ENCODE peak calls at places on chromosome 7, in seven cellular contexts. P is left ventricle myocardium inferior, Z is GM20000, N is GM23338, D is GM10248, O is suprapubic skin, J is fibroblast of lung. Q is an unnamed sample.

GRCh38 chr7:84194484-84195260 is at the start of gene SEMA3A:
- DNase-seq in P (no peak), Z (peak), N (peak), D (no peak), O (no peak), J (peak), Q (no peak)

GRCh38 chr7:16986775-16987174 is 105.0 kb upstream of the AGR3 start:
- DNase-seq in P (no peak), Z (no peak), N (no peak), D (no peak), O (no peak), J (no peak), Q (no peak)

GRCh38 chr7:145848691-145849090 is 267.9 kb upstream of the CNTNAP2 start:
- DNase-seq in P (no peak), Z (no peak), N (peak), D (no peak), O (no peak), J (peak), Q (no peak)

GRCh38 chr7:95376632-95377380 is 19.4 kb downstream of the PON3 start:
- DNase-seq in P (no peak), Z (no peak), N (no peak), D (no peak), O (no peak), J (no peak), Q (no peak)

GRCh38 chr7:33137098-33137497 is 7.7 kb downstream of the BBS9 start:
- DNase-seq in P (no peak), Z (no peak), N (peak), D (no peak), O (no peak), J (no peak), Q (no peak)

GRCh38 chr7:46744957-46745699 is 824.1 kb upstream of the IGFBP3 start:
- DNase-seq in P (no peak), Z (no peak), N (no peak), D (no peak), O (no peak), J (no peak), Q (no peak)

GRCh38 chr7:14839307-14839706 is 63.2 kb downstream of the DGKB start:
- DNase-seq in P (no peak), Z (no peak), N (no peak), D (no peak), O (no peak), J (no peak), Q (no peak)

GRCh38 chr7:18893156-18893555 is 224.3 kb downstream of the TWIST1 start:
- DNase-seq in P (no peak), Z (no peak), N (no peak), D (no peak), O (no peak), J (no peak), Q (no peak)

GRCh38 chr7:7704867-7705266 is 13.5 kb downstream of the RPA3 start:
- DNase-seq in P (no peak), Z (no peak), N (peak), D (no peak), O (no peak), J (no peak), Q (no peak)

GRCh38 chr7:2978403-2978802 is 65.3 kb downstream of the CARD11 start:
- DNase-seq in P (peak), Z (peak), N (peak), D (peak), O (no peak), J (no peak), Q (no peak)

GRCh38 chr7:33893377-33893776 is 12.0 kb upstream of the BMPER start:
- DNase-seq in P (no peak), Z (no peak), N (no peak), D (no peak), O (no peak), J (no peak), Q (no peak)

GRCh38 chr7:26440993-26441636 is 149.5 kb downstream of the SNX10 start:
- DNase-seq in P (no peak), Z (no peak), N (peak), D (no peak), O (no peak), J (no peak), Q (no peak)

GRCh38 chr7:122407195-122407594 is 102.6 kb upstream of the FEZF1 start:
- DNase-seq in P (no peak), Z (no peak), N (no peak), D (no peak), O (no peak), J (no peak), Q (no peak)

GRCh38 chr7:50793115-50793946 is 10.6 kb upstream of the GRB10 start:
- DNase-seq in P (peak), Z (peak), N (peak), D (no peak), O (peak), J (peak), Q (peak)

GRCh38 chr7:138889566-138889965 is 91.6 kb upstream of the ATP6V0A4 start:
- DNase-seq in P (no peak), Z (no peak), N (no peak), D (no peak), O (no peak), J (peak), Q (no peak)

GRCh38 chr7:33751395-33751794 is 153.9 kb upstream of the BMPER start:
- DNase-seq in P (no peak), Z (no peak), N (no peak), D (no peak), O (no peak), J (no peak), Q (no peak)

GRCh38 chr7:106070567-106071254 is 41.4 kb downstream of the SYPL1 start:
- DNase-seq in P (no peak), Z (no peak), N (no peak), D (no peak), O (no peak), J (no peak), Q (no peak)

GRCh38 chr7:51288896-51289607 is 27.6 kb downstream of the COBL start:
- DNase-seq in P (no peak), Z (no peak), N (peak), D (no peak), O (no peak), J (no peak), Q (peak)

GRCh38 chr7:108293190-108293612 is 163.0 kb downstream of the NRCAM start:
- DNase-seq in P (no peak), Z (no peak), N (no peak), D (no peak), O (no peak), J (no peak), Q (no peak)

GRCh38 chr7:96277921-96278320 is 44.0 kb downstream of the SLC25A13 start:
- DNase-seq in P (no peak), Z (no peak), N (no peak), D (no peak), O (no peak), J (no peak), Q (no peak)

GRCh38 chr7:41987-42386 is 150.4 kb upstream of the FAM20C start:
- DNase-seq in P (no peak), Z (no peak), N (no peak), D (no peak), O (peak), J (peak), Q (peak)

GRCh38 chr7:103148131-103148993 is 537 bp downstream of the NAPEPLD start:
- DNase-seq in P (no peak), Z (no peak), N (no peak), D (no peak), O (no peak), J (peak), Q (no peak)

GRCh38 chr7:117401293-117402002 is 25.8 kb downstream of the ASZ1 start:
- DNase-seq in P (no peak), Z (no peak), N (peak), D (no peak), O (no peak), J (peak), Q (no peak)

GRCh38 chr7:128453836-128454804 is 1.6 kb upstream of the HILPDA start:
- DNase-seq in P (peak), Z (no peak), N (peak), D (no peak), O (peak), J (peak), Q (no peak)

GRCh38 chr7:76403780-76404494 is 5.6 kb downstream of the SSC4D start:
- DNase-seq in P (no peak), Z (no peak), N (no peak), D (no peak), O (no peak), J (no peak), Q (no peak)

GRCh38 chr7:28800150-28800549 is 158.0 kb downstream of the TRIL start:
- DNase-seq in P (peak), Z (no peak), N (no peak), D (no peak), O (no peak), J (no peak), Q (no peak)

GRCh38 chr7:87151701-87152111 is 547 bp upstream of the DMTF1 start:
- DNase-seq in P (no peak), Z (no peak), N (no peak), D (no peak), O (no peak), J (no peak), Q (no peak)

DNA sequence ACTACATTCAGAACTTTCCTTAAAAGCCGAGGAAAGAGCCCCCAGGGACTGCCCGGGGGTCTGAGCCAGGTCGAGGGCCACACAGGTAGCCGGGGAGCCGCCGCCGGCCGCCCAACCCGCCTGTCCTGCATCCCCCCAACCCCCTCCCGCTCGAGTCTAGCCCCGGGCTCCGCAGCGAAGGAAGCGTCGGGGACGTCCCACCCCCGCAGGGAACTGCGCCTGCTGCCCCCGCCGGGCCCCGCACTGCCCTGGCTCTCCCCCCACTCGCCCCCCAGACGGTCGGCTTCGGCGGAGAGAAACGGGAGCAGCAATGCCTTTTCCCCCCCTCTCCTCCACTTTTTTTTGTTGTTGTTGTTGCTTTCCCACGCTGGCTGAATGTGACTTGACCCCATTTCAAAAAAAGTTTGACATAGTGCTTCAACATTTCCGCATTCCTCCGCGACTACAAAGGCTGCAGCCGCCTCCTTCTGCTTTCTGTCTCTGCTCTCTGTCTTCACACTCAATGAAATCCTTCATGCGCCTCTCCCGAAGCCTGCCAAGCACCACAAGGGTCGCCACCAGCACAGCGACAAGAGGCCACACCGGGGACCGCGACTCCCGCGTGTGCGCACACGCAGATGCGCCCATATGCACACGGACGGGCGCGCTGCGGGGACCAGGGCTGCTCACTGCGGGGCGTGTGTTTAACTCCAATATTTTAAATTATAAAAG is 1.1 kb downstream of the CDK6 start:
- DNase-seq in P (peak), Z (peak), N (peak), D (peak), O (peak), J (peak), Q (no peak)
- TF ChIP-seq CTCF in P (no peak), Z (no peak), N (no peak), D (no peak), O (no peak), J (no peak), Q (no peak)

DNA sequence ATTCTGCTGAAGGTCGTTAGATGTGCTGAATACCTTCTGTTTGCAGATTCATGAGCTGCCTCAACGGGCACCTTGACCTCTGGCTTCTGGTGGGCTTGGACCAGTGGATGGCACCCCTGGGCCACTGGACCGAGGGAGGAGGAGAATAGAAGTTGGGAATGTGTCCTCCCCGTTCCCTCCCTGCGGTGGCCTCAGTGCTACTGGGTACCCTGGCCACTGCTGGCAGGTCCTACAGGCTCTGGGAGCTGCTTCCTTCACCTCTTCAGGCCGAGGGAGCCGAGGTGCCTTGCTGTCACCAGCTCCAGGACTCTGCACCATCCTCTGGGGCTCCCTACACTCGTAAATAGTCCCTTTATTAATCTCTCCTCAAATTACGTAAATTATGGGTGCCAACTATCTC is 32.2 kb upstream of the GALNTL5 start:
- DNase-seq in P (no peak), Z (no peak), N (no peak), D (no peak), O (no peak), J (no peak), Q (peak)
- TF ChIP-seq CTCF in P (no peak), Z (no peak), N (no peak), D (no peak), O (no peak), J (no peak), Q (no peak)

DNA sequence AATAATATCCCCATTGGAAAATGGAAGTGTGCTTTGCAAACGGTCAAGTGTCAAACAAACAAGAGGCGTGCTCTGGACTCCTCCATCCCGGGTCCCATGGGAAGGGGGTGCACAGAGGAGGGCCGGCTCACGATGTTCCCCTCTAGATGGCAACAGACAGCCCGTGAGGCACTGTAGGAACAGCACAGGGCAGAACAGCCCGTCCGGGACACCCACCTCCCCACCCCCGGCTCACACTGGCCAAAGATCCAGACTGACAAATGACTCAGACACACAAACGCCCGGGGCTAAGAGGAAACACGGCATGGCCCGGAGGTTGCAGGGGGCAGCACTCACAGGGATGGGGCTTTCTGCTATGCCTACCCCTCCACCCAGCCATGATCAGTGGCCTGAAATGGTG is 4.9 kb upstream of the ELN start:
- DNase-seq in P (peak), Z (no peak), N (peak), D (no peak), O (peak), J (peak), Q (peak)
- TF ChIP-seq CTCF in P (no peak), Z (no peak), N (no peak), D (no peak), O (no peak), J (no peak), Q (peak)

GRCh38 chr7:1300636-1301035 is 68.0 kb downstream of the UNCX start:
- DNase-seq in P (no peak), Z (no peak), N (no peak), D (no peak), O (no peak), J (no peak), Q (no peak)

GRCh38 chr7:1300206-1300605 is 67.5 kb downstream of the UNCX start:
- DNase-seq in P (no peak), Z (no peak), N (no peak), D (no peak), O (no peak), J (no peak), Q (no peak)

GRCh38 chr7:1297476-1297972 is 64.9 kb downstream of the UNCX start:
- DNase-seq in P (no peak), Z (no peak), N (no peak), D (no peak), O (no peak), J (no peak), Q (no peak)

GRCh38 chr7:1298051-1298937 is 65.6 kb downstream of the UNCX start:
- DNase-seq in P (no peak), Z (no peak), N (no peak), D (no peak), O (no peak), J (no peak), Q (no peak)

GRCh38 chr7:1298938-1299885 is 66.5 kb downstream of the UNCX start:
- DNase-seq in P (no peak), Z (no peak), N (no peak), D (no peak), O (no peak), J (no peak), Q (no peak)
- TF ChIP-seq CTCF in P (no peak), Z (no peak), N (no peak), D (no peak), O (no peak), J (no peak), Q (no peak)

DNA sequence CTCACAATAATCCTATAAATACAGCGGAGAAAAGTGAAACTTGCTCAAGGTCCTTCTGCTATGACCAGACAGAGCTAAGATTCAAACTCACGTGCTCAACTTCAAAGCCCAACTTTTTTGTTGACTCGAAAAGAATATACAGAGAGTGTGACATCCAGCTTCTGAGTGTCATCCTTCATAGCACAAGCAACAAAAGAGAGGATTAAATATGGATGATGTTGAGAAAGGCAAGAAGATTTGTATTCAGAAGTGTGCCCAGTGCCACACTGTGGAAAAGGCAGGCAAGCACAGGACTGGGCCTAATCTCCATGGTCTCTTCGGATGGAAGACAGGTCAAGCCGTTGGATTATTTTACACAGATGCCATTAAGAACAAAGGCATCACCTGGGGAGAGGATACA is 2.1 kb upstream of the FAM3C start:
- DNase-seq in P (no peak), Z (no peak), N (peak), D (no peak), O (no peak), J (no peak), Q (no peak)
- TF ChIP-seq CTCF in P (peak), Z (peak), N (peak), D (no peak), O (no peak), J (no peak), Q (peak)

GRCh38 chr7:149494738-149495368 is 2.8 kb downstream of the ZNF746 start:
- DNase-seq in P (no peak), Z (no peak), N (no peak), D (no peak), O (no peak), J (peak), Q (no peak)
- TF ChIP-seq CTCF in P (no peak), Z (no peak), N (no peak), D (no peak), O (no peak), J (no peak), Q (no peak)

GRCh38 chr7:155277385-155277994 is 20.2 kb upstream of the INSIG1 start:
- DNase-seq in P (no peak), Z (no peak), N (no peak), D (no peak), O (peak), J (no peak), Q (no peak)

GRCh38 chr7:155274956-155275355 is 22.7 kb upstream of the INSIG1 start:
- DNase-seq in P (no peak), Z (no peak), N (no peak), D (no peak), O (no peak), J (no peak), Q (no peak)

GRCh38 chr7:155276800-155277375 is 20.8 kb upstream of the INSIG1 start:
- DNase-seq in P (no peak), Z (no peak), N (no peak), D (no peak), O (no peak), J (no peak), Q (no peak)

GRCh38 chr7:155278921-155279320 is 18.8 kb upstream of the INSIG1 start:
- DNase-seq in P (no peak), Z (no peak), N (no peak), D (no peak), O (peak), J (no peak), Q (no peak)

DNA sequence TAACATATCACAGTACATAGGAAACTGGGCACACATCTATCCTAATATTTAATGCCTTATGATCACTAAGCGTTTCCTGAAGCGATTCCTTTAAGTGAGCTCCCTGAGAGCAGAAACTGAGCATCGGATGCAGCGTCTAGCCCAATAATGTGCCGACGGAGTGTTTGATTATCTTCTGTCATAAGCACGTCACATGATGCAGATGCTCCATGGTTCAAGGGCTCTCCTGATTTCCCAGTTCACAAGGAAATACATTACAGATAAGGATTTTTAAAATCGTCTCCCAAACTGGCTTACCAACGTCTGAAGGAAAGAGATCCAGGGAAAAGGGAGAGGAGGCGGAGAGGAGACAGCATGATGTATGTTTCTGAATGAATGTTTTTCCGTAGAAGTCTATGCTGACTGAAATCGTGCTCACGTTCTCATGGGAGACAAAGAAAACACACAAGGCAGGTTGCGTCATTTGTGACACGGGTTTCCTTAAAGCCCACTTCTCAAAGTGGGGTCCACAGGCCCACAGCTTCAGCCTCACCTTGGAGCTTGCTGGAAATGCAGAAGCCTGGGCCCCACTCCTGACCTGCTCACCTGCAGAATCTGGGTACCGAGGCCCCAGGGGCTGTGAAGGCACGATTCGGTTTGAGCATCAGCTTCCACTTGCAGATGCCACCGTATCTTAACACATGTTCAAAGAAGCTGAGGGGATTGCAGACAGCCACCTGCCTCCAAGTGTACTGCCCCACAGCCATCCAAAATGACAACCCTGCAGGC is 21.5 kb upstream of the INSIG1 start:
- DNase-seq in P (no peak), Z (no peak), N (no peak), D (no peak), O (no peak), J (no peak), Q (no peak)
- TF ChIP-seq CTCF in P (no peak), Z (no peak), N (no peak), D (no peak), O (no peak), J (no peak), Q (no peak)

Q was measured in osteocyte.